ENCODE peak calls at places on chromosomes 2 and 18, in five cellular contexts. A is tibial nerve, D is OCI-LY7, Y is lower lobe of right lung, W is adrenal gland. U is an unnamed sample.
A peak's percentile ranks its signal among the peaks of the same experiment; 100 is the strongest.

GRCh38 chr2:17043173-17043572 is 377.5 kb upstream of the CYRIA start:
- DNase-seq in A (no peak), D (no peak), Y (no peak), W (no peak), U (no peak)

GRCh38 chr2:147008481-147008880 is 836.3 kb upstream of the ACVR2A start:
- DNase-seq in A (no peak), D (no peak), Y (no peak), W (no peak), U (no peak)

GRCh38 chr2:114661926-114662670 is 219.7 kb downstream of the DPP10 start:
- DNase-seq in A (no peak), D (no peak), Y (peak; percentile 59), W (peak; percentile 16), U (no peak)

GRCh38 chr2:40049782-40050181 is 270.7 kb upstream of the THUMPD2 start:
- DNase-seq in A (no peak), D (no peak), Y (no peak), W (no peak), U (no peak)

GRCh38 chr2:64144057-64145013 is at the start of gene PELI1:
- DNase-seq in A (peak; percentile 93), D (peak; percentile 99), Y (peak; percentile 95), W (peak; percentile 96), U (peak; percentile 88)

GRCh38 chr2:74741651-74742050 is 87.6 kb downstream of the SEMA4F start:
- DNase-seq in A (no peak), D (no peak), Y (no peak), W (no peak), U (no peak)

GRCh38 chr2:176283268-176283667 is 14.0 kb downstream of the MTX2 start:
- DNase-seq in A (no peak), D (no peak), Y (no peak), W (no peak), U (no peak)

GRCh38 chr2:16330012-16330411 is 335.6 kb downstream of the CYRIA start:
- DNase-seq in A (no peak), D (no peak), Y (no peak), W (no peak), U (no peak)

GRCh38 chr2:48107326-48107925 is 201.1 kb upstream of the FBXO11 start:
- DNase-seq in A (no peak), D (no peak), Y (no peak), W (peak; percentile 32), U (peak; percentile 80)

GRCh38 chr2:158325031-158325781 is 131.3 kb downstream of the CCDC148 start:
- DNase-seq in A (no peak), D (no peak), Y (no peak), W (no peak), U (peak; percentile 22)

GRCh38 chr2:69436937-69437750 is at the start of gene NFU1:
- DNase-seq in A (peak; percentile 83), D (peak; percentile 93), Y (peak; percentile 96), W (peak; percentile 95), U (peak; percentile 93)

GRCh38 chr2:240339411-240340360 is 95.8 kb upstream of the GPC1 start:
- DNase-seq in A (no peak), D (no peak), Y (no peak), W (no peak), U (peak; percentile 29)

GRCh38 chr2:47043891-47044239 is 111.2 kb downstream of the STPG4 start:
- DNase-seq in A (no peak), D (no peak), Y (no peak), W (no peak), U (no peak)

GRCh38 chr2:201852878-201853415 is 46.6 kb downstream of the CDK15 start:
- DNase-seq in A (no peak), D (no peak), Y (no peak), W (no peak), U (peak; percentile 66)

GRCh38 chr2:238785528-238785860 is 62.4 kb upstream of the TWIST2 start:
- DNase-seq in A (no peak), D (no peak), Y (no peak), W (no peak), U (no peak)

GRCh38 chr18:57970356-57971095 is 73.5 kb upstream of the NEDD4L start:
- DNase-seq in A (no peak), D (no peak), Y (no peak), W (no peak), U (no peak)

GRCh38 chr2:111697560-111697959 is 186.4 kb downstream of the ANAPC1 start:
- DNase-seq in A (no peak), D (no peak), Y (no peak), W (no peak), U (no peak)

GRCh38 chr2:204475403-204475802 is 69.9 kb upstream of the PARD3B start:
- DNase-seq in A (no peak), D (no peak), Y (no peak), W (no peak), U (no peak)

GRCh38 chr2:862356-862687 is 88.3 kb upstream of the SNTG2 start:
- DNase-seq in A (no peak), D (no peak), Y (no peak), W (no peak), U (no peak)

GRCh38 chr2:129936334-129936934 is 43.0 kb upstream of the RAB6C start:
- DNase-seq in A (peak; percentile 69), D (no peak), Y (no peak), W (peak; percentile 66), U (peak; percentile 64)

GRCh38 chr2:28558918-28559317 is 63.1 kb downstream of the PLB1 start:
- DNase-seq in A (no peak), D (no peak), Y (no peak), W (peak; percentile 76), U (no peak)

GRCh38 chr2:240512666-240513535 is 44.9 kb downstream of the ANKMY1 start:
- DNase-seq in A (no peak), D (no peak), Y (no peak), W (no peak), U (no peak)

GRCh38 chr18:43341014-43341413 is 63.7 kb upstream of the SYT4 start:
- DNase-seq in A (no peak), D (no peak), Y (no peak), W (no peak), U (no peak)

GRCh38 chr18:46333371-46334199 is 229.4 kb downstream of the HAUS1 start:
- DNase-seq in A (no peak), D (no peak), Y (no peak), W (no peak), U (no peak)

GRCh38 chr2:229868794-229869193 is 53.0 kb downstream of the TRIP12 start:
- DNase-seq in A (no peak), D (no peak), Y (no peak), W (no peak), U (no peak)
- H3K4me1 ChIP-seq in A (peaks cover 16% of the 10 kb centered on the region), D (peaks cover 13% of the 10 kb centered on the region), Y (peaks cover 17% of the 10 kb centered on the region), W (peaks cover 17% of the 10 kb centered on the region), U (no peaks in the 10 kb centered on the region)

GRCh38 chr2:217864960-217865359 is 137.8 kb downstream of the TNS1 start:
- DNase-seq in A (no peak), D (peak; percentile 9), Y (no peak), W (no peak), U (no peak)

GRCh38 chr2:217868265-217868892 is 134.4 kb downstream of the TNS1 start:
- DNase-seq in A (no peak), D (no peak), Y (no peak), W (no peak), U (no peak)

GRCh38 chr2:217863874-217864273 is 138.9 kb downstream of the TNS1 start:
- DNase-seq in A (no peak), D (no peak), Y (no peak), W (no peak), U (no peak)

GRCh38 chr2:217866457-217866856 is 136.3 kb downstream of the TNS1 start:
- DNase-seq in A (no peak), D (no peak), Y (no peak), W (no peak), U (no peak)

DNA sequence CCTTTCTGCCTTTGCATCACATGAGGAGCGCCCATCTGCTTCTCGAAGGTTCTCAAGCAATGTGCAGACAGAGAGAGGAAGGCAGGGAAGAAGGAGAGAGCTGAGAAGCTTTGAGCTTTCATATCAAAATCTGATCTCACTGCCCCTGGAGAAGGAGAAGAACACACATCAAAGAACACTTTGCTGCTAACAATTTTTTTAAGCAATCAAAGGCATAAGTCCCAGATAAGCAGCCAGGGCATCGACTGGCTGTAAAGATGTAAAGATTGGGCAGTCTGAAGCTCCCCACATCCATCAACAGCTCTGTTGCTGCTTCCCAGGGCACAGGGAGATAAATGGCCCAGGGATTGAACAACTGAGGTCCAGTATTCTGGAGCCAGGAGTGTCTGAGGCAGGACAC is 137.4 kb downstream of the TNS1 start:
- DNase-seq in A (no peak), D (no peak), Y (no peak), W (no peak), U (no peak)
- H3K36me3 ChIP-seq in A (peaks cover 5% of the 10 kb centered on the region), D (no peaks in the 10 kb centered on the region), Y (peaks cover 100% of the 10 kb centered on the region), W (peaks cover 86% of the 10 kb centered on the region), U (no peaks in the 10 kb centered on the region)

DNA sequence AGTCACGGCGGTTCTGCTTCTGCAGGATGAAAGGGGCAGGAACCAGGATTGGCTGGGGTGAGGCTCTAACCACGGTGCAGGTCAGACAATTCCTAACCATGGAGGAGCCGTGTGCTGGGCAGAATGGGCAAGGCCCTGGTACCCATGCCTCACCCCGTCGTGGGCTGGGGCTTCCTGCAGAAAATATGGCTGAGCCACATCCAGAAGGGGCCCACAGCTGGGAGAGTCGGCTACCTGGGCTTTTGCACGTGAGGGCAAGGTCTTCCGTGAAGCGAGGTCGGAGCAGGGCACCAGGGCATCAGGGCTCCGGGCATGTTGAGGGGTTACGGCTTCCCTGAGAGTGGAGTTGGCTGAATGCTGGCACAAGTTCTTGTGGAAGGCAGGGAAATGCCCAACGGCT is 147.8 kb downstream of the ARHGAP28 start:
- DNase-seq in A (no peak), D (no peak), Y (no peak), W (no peak), U (no peak)
- H3K27ac ChIP-seq in A (no peak overlapping the region), D (no peak overlapping the region), Y (no peak overlapping the region), W (no peak overlapping the region), U (no peak overlapping the region)

GRCh38 chr2:105750735-105751134 is 6.0 kb downstream of the NCK2 start:
- DNase-seq in A (no peak), D (no peak), Y (no peak), W (no peak), U (no peak)

GRCh38 chr2:105747997-105748396 is 3.3 kb downstream of the NCK2 start:
- DNase-seq in A (no peak), D (no peak), Y (no peak), W (peak; percentile 67), U (no peak)

GRCh38 chr2:105748564-105748963 is 3.9 kb downstream of the NCK2 start:
- DNase-seq in A (no peak), D (no peak), Y (no peak), W (no peak), U (no peak)

GRCh38 chr2:105751272-105751671 is 6.6 kb downstream of the NCK2 start:
- DNase-seq in A (no peak), D (no peak), Y (no peak), W (no peak), U (no peak)

DNA sequence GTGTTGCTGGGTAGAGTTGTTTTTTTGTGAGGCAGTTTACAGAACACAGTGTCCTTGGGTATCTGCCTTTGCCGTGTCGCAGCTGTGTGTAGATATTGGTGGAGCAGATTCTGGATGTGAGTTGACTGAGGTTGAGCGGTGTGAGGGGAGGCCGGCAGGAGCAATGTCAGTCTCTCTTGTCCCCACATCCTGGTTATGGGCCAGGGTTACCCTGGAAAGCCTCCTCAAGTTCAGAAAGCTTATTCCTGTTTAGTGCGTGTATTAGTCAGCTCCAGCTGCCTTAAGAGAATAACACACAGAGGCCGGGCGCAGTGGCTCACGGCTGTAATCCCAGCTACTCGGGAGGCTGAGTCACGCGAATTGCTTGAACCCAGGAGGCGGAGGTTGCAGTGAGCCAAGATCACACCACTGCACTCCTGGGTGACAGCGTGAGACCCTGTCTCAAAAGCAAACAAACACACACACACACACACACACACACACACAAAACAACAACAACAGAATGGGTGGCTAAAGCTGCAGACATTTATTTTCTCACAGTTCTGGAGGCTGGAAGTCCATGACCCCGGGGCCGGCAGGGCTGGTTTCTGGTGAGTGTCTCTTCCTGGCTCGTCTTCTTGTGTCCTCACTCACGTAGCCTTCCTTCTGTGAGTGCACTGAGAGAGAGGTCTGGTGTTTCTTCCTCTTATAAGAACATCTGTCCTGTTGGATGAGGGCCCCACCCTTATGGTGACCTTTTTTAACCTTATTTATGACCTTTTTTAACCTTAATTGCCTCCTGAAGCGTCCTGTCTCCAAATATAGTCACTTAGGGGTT is 5.1 kb downstream of the NCK2 start:
- DNase-seq in A (no peak), D (no peak), Y (no peak), W (peak; percentile 64), U (no peak)
- H3K4me1 ChIP-seq in A (peaks cover 42% of the 10 kb centered on the region), D (peaks cover 47% of the 10 kb centered on the region), Y (peaks cover 53% of the 10 kb centered on the region), W (peaks cover 46% of the 10 kb centered on the region), U (peaks cover 20% of the 10 kb centered on the region)

U was measured in SJSA1.